ENCODE peak calls at places on chromosomes 7 and 10, in eight cellular contexts. One of them, this sample, is unnamed.

GRCh38 chr7:64877714-64878610 is 25.1 kb upstream of the ZNF273 start:
- DNase-seq in KBM-7: no peak
- DNase-seq in osteoblast: no peak
- DNase-seq in activated CD4-positive, alpha-beta T cell treated with anti-CD3 and anti-CD28 coated beads, Interleukin-2, amount 50 U/mL, for 1 hour: no peak
- DNase-seq in iris pigment epithelial cell: no peak
- DNase-seq in heart left ventricle: no peak
- DNase-seq in pancreas: no peak
- DNase-seq in skeletal muscle cell: no peak
- DNase-seq in this sample: no peak

GRCh38 chr7:127667751-127668530 is 15.9 kb downstream of the SND1 start:
- DNase-seq in pancreas: no peak
- DNase-seq in activated CD4-positive, alpha-beta T cell treated with anti-CD3 and anti-CD28 coated beads, Interleukin-2, amount 50 U/mL, for 1 hour: no peak
- DNase-seq in KBM-7: peak
- DNase-seq in skeletal muscle cell: no peak
- DNase-seq in iris pigment epithelial cell: no peak
- DNase-seq in heart left ventricle: no peak
- DNase-seq in osteoblast: peak
- DNase-seq in this sample: peak

GRCh38 chr10:100969175-100970075 is at the start of gene SEMA4G:
- DNase-seq in iris pigment epithelial cell: peak
- DNase-seq in pancreas: peak
- DNase-seq in skeletal muscle cell: no peak
- DNase-seq in KBM-7: peak
- DNase-seq in activated CD4-positive, alpha-beta T cell treated with anti-CD3 and anti-CD28 coated beads, Interleukin-2, amount 50 U/mL, for 1 hour: peak
- DNase-seq in heart left ventricle: peak
- DNase-seq in osteoblast: peak
- DNase-seq in this sample: no peak

GRCh38 chr7:29071203-29071804 is 75.0 kb downstream of the CPVL start:
- DNase-seq in iris pigment epithelial cell: no peak
- DNase-seq in skeletal muscle cell: no peak
- DNase-seq in heart left ventricle: no peak
- DNase-seq in activated CD4-positive, alpha-beta T cell treated with anti-CD3 and anti-CD28 coated beads, Interleukin-2, amount 50 U/mL, for 1 hour: no peak
- DNase-seq in osteoblast: no peak
- DNase-seq in pancreas: no peak
- DNase-seq in KBM-7: no peak
- DNase-seq in this sample: no peak

GRCh38 chr7:42478717-42479116 is 241.7 kb upstream of the GLI3 start:
- DNase-seq in activated CD4-positive, alpha-beta T cell treated with anti-CD3 and anti-CD28 coated beads, Interleukin-2, amount 50 U/mL, for 1 hour: no peak
- DNase-seq in KBM-7: no peak
- DNase-seq in osteoblast: no peak
- DNase-seq in skeletal muscle cell: no peak
- DNase-seq in heart left ventricle: peak
- DNase-seq in pancreas: no peak
- DNase-seq in iris pigment epithelial cell: no peak
- DNase-seq in this sample: no peak

GRCh38 chr7:142808802-142809583 is 38.2 kb downstream of the PRSS2 start:
- DNase-seq in osteoblast: no peak
- DNase-seq in heart left ventricle: no peak
- DNase-seq in iris pigment epithelial cell: peak
- DNase-seq in activated CD4-positive, alpha-beta T cell treated with anti-CD3 and anti-CD28 coated beads, Interleukin-2, amount 50 U/mL, for 1 hour: peak
- DNase-seq in pancreas: no peak
- DNase-seq in KBM-7: peak
- DNase-seq in skeletal muscle cell: no peak
- DNase-seq in this sample: no peak

GRCh38 chr10:73577788-73578187 is 13.4 kb downstream of the USP54 start:
- DNase-seq in osteoblast: no peak
- DNase-seq in activated CD4-positive, alpha-beta T cell treated with anti-CD3 and anti-CD28 coated beads, Interleukin-2, amount 50 U/mL, for 1 hour: no peak
- DNase-seq in iris pigment epithelial cell: peak
- DNase-seq in pancreas: no peak
- DNase-seq in skeletal muscle cell: peak
- DNase-seq in KBM-7: no peak
- DNase-seq in heart left ventricle: peak
- DNase-seq in this sample: no peak

GRCh38 chr10:37675449-37675848 is 182.0 kb downstream of the ZNF248 start:
- DNase-seq in osteoblast: no peak
- DNase-seq in iris pigment epithelial cell: no peak
- DNase-seq in KBM-7: no peak
- DNase-seq in heart left ventricle: no peak
- DNase-seq in pancreas: no peak
- DNase-seq in activated CD4-positive, alpha-beta T cell treated with anti-CD3 and anti-CD28 coated beads, Interleukin-2, amount 50 U/mL, for 1 hour: no peak
- DNase-seq in skeletal muscle cell: no peak
- DNase-seq in this sample: no peak

GRCh38 chr10:94411304-94411703 is 9.0 kb downstream of the TBC1D12 start:
- DNase-seq in osteoblast: no peak
- DNase-seq in activated CD4-positive, alpha-beta T cell treated with anti-CD3 and anti-CD28 coated beads, Interleukin-2, amount 50 U/mL, for 1 hour: no peak
- DNase-seq in iris pigment epithelial cell: no peak
- DNase-seq in skeletal muscle cell: no peak
- DNase-seq in heart left ventricle: no peak
- DNase-seq in KBM-7: no peak
- DNase-seq in pancreas: no peak
- DNase-seq in this sample: no peak

GRCh38 chr10:77297370-77297692 is 340.3 kb downstream of the KCNMA1 start:
- DNase-seq in KBM-7: no peak
- DNase-seq in osteoblast: peak
- DNase-seq in heart left ventricle: no peak
- DNase-seq in skeletal muscle cell: no peak
- DNase-seq in iris pigment epithelial cell: peak
- DNase-seq in pancreas: no peak
- DNase-seq in activated CD4-positive, alpha-beta T cell treated with anti-CD3 and anti-CD28 coated beads, Interleukin-2, amount 50 U/mL, for 1 hour: no peak
- DNase-seq in this sample: no peak

GRCh38 chr7:132161231-132161915 is 414.9 kb downstream of the PLXNA4 start:
- DNase-seq in osteoblast: no peak
- DNase-seq in pancreas: no peak
- DNase-seq in KBM-7: no peak
- DNase-seq in iris pigment epithelial cell: no peak
- DNase-seq in heart left ventricle: peak
- DNase-seq in activated CD4-positive, alpha-beta T cell treated with anti-CD3 and anti-CD28 coated beads, Interleukin-2, amount 50 U/mL, for 1 hour: no peak
- DNase-seq in skeletal muscle cell: no peak
- DNase-seq in this sample: peak

GRCh38 chr7:2006921-2007381 is 225.8 kb downstream of the MAD1L1 start:
- DNase-seq in activated CD4-positive, alpha-beta T cell treated with anti-CD3 and anti-CD28 coated beads, Interleukin-2, amount 50 U/mL, for 1 hour: no peak
- DNase-seq in osteoblast: peak
- DNase-seq in iris pigment epithelial cell: no peak
- DNase-seq in pancreas: peak
- DNase-seq in heart left ventricle: peak
- DNase-seq in skeletal muscle cell: no peak
- DNase-seq in KBM-7: no peak
- DNase-seq in this sample: no peak

GRCh38 chr7:153290066-153290465 is 530.5 kb downstream of the ACTR3B start:
- DNase-seq in pancreas: no peak
- DNase-seq in KBM-7: peak
- DNase-seq in skeletal muscle cell: no peak
- DNase-seq in iris pigment epithelial cell: no peak
- DNase-seq in activated CD4-positive, alpha-beta T cell treated with anti-CD3 and anti-CD28 coated beads, Interleukin-2, amount 50 U/mL, for 1 hour: no peak
- DNase-seq in osteoblast: no peak
- DNase-seq in heart left ventricle: no peak
- DNase-seq in this sample: no peak

GRCh38 chr10:110169586-110169985 is 37.8 kb upstream of the MXI1 start:
- DNase-seq in osteoblast: no peak
- DNase-seq in heart left ventricle: no peak
- DNase-seq in iris pigment epithelial cell: no peak
- DNase-seq in KBM-7: no peak
- DNase-seq in skeletal muscle cell: no peak
- DNase-seq in activated CD4-positive, alpha-beta T cell treated with anti-CD3 and anti-CD28 coated beads, Interleukin-2, amount 50 U/mL, for 1 hour: no peak
- DNase-seq in pancreas: no peak
- DNase-seq in this sample: no peak

GRCh38 chr7:87506243-87507180 is 31.0 kb upstream of the ABCB4 start:
- DNase-seq in osteoblast: no peak
- DNase-seq in skeletal muscle cell: no peak
- DNase-seq in KBM-7: peak
- DNase-seq in pancreas: no peak
- DNase-seq in iris pigment epithelial cell: peak
- DNase-seq in activated CD4-positive, alpha-beta T cell treated with anti-CD3 and anti-CD28 coated beads, Interleukin-2, amount 50 U/mL, for 1 hour: no peak
- DNase-seq in heart left ventricle: no peak
- DNase-seq in this sample: peak

GRCh38 chr7:73901231-73901822 is 40.4 kb downstream of the TMEM270 start:
- DNase-seq in osteoblast: peak
- DNase-seq in heart left ventricle: no peak
- DNase-seq in skeletal muscle cell: no peak
- DNase-seq in iris pigment epithelial cell: no peak
- DNase-seq in pancreas: no peak
- DNase-seq in KBM-7: no peak
- DNase-seq in activated CD4-positive, alpha-beta T cell treated with anti-CD3 and anti-CD28 coated beads, Interleukin-2, amount 50 U/mL, for 1 hour: no peak
- DNase-seq in this sample: no peak

GRCh38 chr10:49163741-49164140 is 24.4 kb downstream of the TMEM273 start:
- DNase-seq in KBM-7: no peak
- DNase-seq in pancreas: no peak
- DNase-seq in osteoblast: peak
- DNase-seq in activated CD4-positive, alpha-beta T cell treated with anti-CD3 and anti-CD28 coated beads, Interleukin-2, amount 50 U/mL, for 1 hour: no peak
- DNase-seq in iris pigment epithelial cell: peak
- DNase-seq in heart left ventricle: no peak
- DNase-seq in skeletal muscle cell: peak
- DNase-seq in this sample: no peak

GRCh38 chr7:124765401-124766352 is at the start of gene GPR37:
- DNase-seq in skeletal muscle cell: peak
- DNase-seq in KBM-7: peak
- DNase-seq in osteoblast: peak
- DNase-seq in iris pigment epithelial cell: peak
- DNase-seq in heart left ventricle: peak
- DNase-seq in activated CD4-positive, alpha-beta T cell treated with anti-CD3 and anti-CD28 coated beads, Interleukin-2, amount 50 U/mL, for 1 hour: peak
- DNase-seq in pancreas: peak
- DNase-seq in this sample: peak

GRCh38 chr10:62688971-62689700 is 115.4 kb upstream of the ADO start:
- DNase-seq in iris pigment epithelial cell: no peak
- DNase-seq in osteoblast: no peak
- DNase-seq in KBM-7: no peak
- DNase-seq in heart left ventricle: no peak
- DNase-seq in skeletal muscle cell: no peak
- DNase-seq in pancreas: no peak
- DNase-seq in activated CD4-positive, alpha-beta T cell treated with anti-CD3 and anti-CD28 coated beads, Interleukin-2, amount 50 U/mL, for 1 hour: no peak
- DNase-seq in this sample: no peak